ENCODE peak calls at places on chromosomes 1 and 21, in seven cellular contexts. One of them, this sample, is unnamed.

GRCh38 chr1:32801096-32801713 is 16.0 kb downstream of the YARS1 start:
- DNase-seq in GM12892: no peak
- DNase-seq in tibial nerve: no peak
- DNase-seq in H54: peak; percentile 34
- DNase-seq in stomach: no peak
- DNase-seq in uterus: no peak
- DNase-seq in adrenal gland: no peak
- DNase-seq in this sample: no peak

GRCh38 chr1:89198500-89199072 is at the start of gene GBP4:
- DNase-seq in GM12892: no peak
- DNase-seq in tibial nerve: no peak
- DNase-seq in H54: no peak
- DNase-seq in stomach: peak; percentile 42
- DNase-seq in uterus: peak; percentile 41
- DNase-seq in adrenal gland: peak; percentile 29
- DNase-seq in this sample: peak; percentile 19

GRCh38 chr1:91428182-91428798 is 23.7 kb upstream of the HFM1 start:
- DNase-seq in GM12892: no peak
- DNase-seq in tibial nerve: no peak
- DNase-seq in H54: no peak
- DNase-seq in stomach: no peak
- DNase-seq in uterus: no peak
- DNase-seq in adrenal gland: no peak
- DNase-seq in this sample: no peak

GRCh38 chr1:173205146-173206051 is 1.7 kb downstream of the TNFSF4 start:
- DNase-seq in GM12892: no peak
- DNase-seq in tibial nerve: no peak
- DNase-seq in H54: no peak
- DNase-seq in stomach: no peak
- DNase-seq in uterus: peak; percentile 40
- DNase-seq in adrenal gland: peak; percentile 71
- DNase-seq in this sample: no peak

GRCh38 chr21:26587621-26588260 is 14.7 kb upstream of the CYYR1 start:
- DNase-seq in GM12892: no peak
- DNase-seq in tibial nerve: no peak
- DNase-seq in H54: no peak
- DNase-seq in stomach: no peak
- DNase-seq in uterus: no peak
- DNase-seq in adrenal gland: peak; percentile 65
- DNase-seq in this sample: no peak

GRCh38 chr1:43434256-43434655 is 19.5 kb downstream of the HYI start:
- DNase-seq in GM12892: no peak
- DNase-seq in tibial nerve: no peak
- DNase-seq in H54: no peak
- DNase-seq in stomach: no peak
- DNase-seq in uterus: no peak
- DNase-seq in adrenal gland: no peak
- DNase-seq in this sample: no peak

GRCh38 chr1:74623716-74624115 is 49.9 kb downstream of the ERICH3 start:
- DNase-seq in GM12892: no peak
- DNase-seq in tibial nerve: no peak
- DNase-seq in H54: no peak
- DNase-seq in stomach: no peak
- DNase-seq in uterus: no peak
- DNase-seq in adrenal gland: no peak
- DNase-seq in this sample: no peak

GRCh38 chr21:25934130-25934529 is 199.4 kb downstream of the GABPA start:
- DNase-seq in GM12892: no peak
- DNase-seq in tibial nerve: no peak
- DNase-seq in H54: no peak
- DNase-seq in stomach: peak; percentile 31
- DNase-seq in uterus: no peak
- DNase-seq in adrenal gland: no peak
- DNase-seq in this sample: no peak

GRCh38 chr1:20630730-20631129 is 2.5 kb upstream of the PINK1 start:
- DNase-seq in GM12892: no peak
- DNase-seq in tibial nerve: no peak
- DNase-seq in H54: no peak
- DNase-seq in stomach: no peak
- DNase-seq in uterus: no peak
- DNase-seq in adrenal gland: no peak
- DNase-seq in this sample: peak; percentile 52

GRCh38 chr1:109687641-109688499 is at the start of gene GSTM1:
- DNase-seq in GM12892: peak; percentile 59
- DNase-seq in tibial nerve: no peak
- DNase-seq in H54: no peak
- DNase-seq in stomach: peak; percentile 83
- DNase-seq in uterus: no peak
- DNase-seq in adrenal gland: no peak
- DNase-seq in this sample: peak; percentile 84

GRCh38 chr1:9186976-9187375 is 47.6 kb upstream of the H6PD start:
- DNase-seq in GM12892: no peak
- DNase-seq in tibial nerve: no peak
- DNase-seq in H54: no peak
- DNase-seq in stomach: no peak
- DNase-seq in uterus: no peak
- DNase-seq in adrenal gland: no peak
- DNase-seq in this sample: no peak

GRCh38 chr1:119903443-119903835 is 7.1 kb upstream of the ADAM30 start:
- DNase-seq in GM12892: no peak
- DNase-seq in tibial nerve: no peak
- DNase-seq in H54: no peak
- DNase-seq in stomach: no peak
- DNase-seq in uterus: no peak
- DNase-seq in adrenal gland: no peak
- DNase-seq in this sample: no peak

GRCh38 chr1:24112381-24113169 is 640 bp upstream of the MYOM3 start:
- DNase-seq in GM12892: peak; percentile 48
- DNase-seq in tibial nerve: peak; percentile 45
- DNase-seq in H54: peak; percentile 43
- DNase-seq in stomach: peak; percentile 69
- DNase-seq in uterus: peak; percentile 73
- DNase-seq in adrenal gland: peak; percentile 46
- DNase-seq in this sample: peak; percentile 47

GRCh38 chr1:116544588-116545358 is 26.1 kb downstream of the CD58 start:
- DNase-seq in GM12892: no peak
- DNase-seq in tibial nerve: no peak
- DNase-seq in H54: no peak
- DNase-seq in stomach: no peak
- DNase-seq in uterus: no peak
- DNase-seq in adrenal gland: no peak
- DNase-seq in this sample: no peak

GRCh38 chr1:182829285-182829932 is 9.7 kb upstream of the DHX9 start:
- DNase-seq in GM12892: no peak
- DNase-seq in tibial nerve: no peak
- DNase-seq in H54: no peak
- DNase-seq in stomach: no peak
- DNase-seq in uterus: no peak
- DNase-seq in adrenal gland: no peak
- DNase-seq in this sample: no peak

GRCh38 chr1:115476616-115477015 is 138.6 kb upstream of the NGF start:
- DNase-seq in GM12892: no peak
- DNase-seq in tibial nerve: no peak
- DNase-seq in H54: no peak
- DNase-seq in stomach: no peak
- DNase-seq in uterus: no peak
- DNase-seq in adrenal gland: no peak
- DNase-seq in this sample: no peak

GRCh38 chr1:76351655-76352054 is 277.1 kb downstream of the ST6GALNAC3 start:
- DNase-seq in GM12892: no peak
- DNase-seq in tibial nerve: no peak
- DNase-seq in H54: no peak
- DNase-seq in stomach: no peak
- DNase-seq in uterus: no peak
- DNase-seq in adrenal gland: no peak
- DNase-seq in this sample: no peak

GRCh38 chr1:150233359-150234308 is 2.3 kb downstream of the ANP32E start:
- DNase-seq in GM12892: no peak
- DNase-seq in tibial nerve: no peak
- DNase-seq in H54: no peak
- DNase-seq in stomach: no peak
- DNase-seq in uterus: peak; percentile 50
- DNase-seq in adrenal gland: no peak
- DNase-seq in this sample: peak; percentile 53

GRCh38 chr1:19086176-19086875 is 123.7 kb downstream of the UBR4 start:
- DNase-seq in GM12892: no peak
- DNase-seq in tibial nerve: no peak
- DNase-seq in H54: no peak
- DNase-seq in stomach: peak; percentile 82
- DNase-seq in uterus: no peak
- DNase-seq in adrenal gland: no peak
- DNase-seq in this sample: peak; percentile 70

GRCh38 chr1:19089524-19089923 is 120.5 kb downstream of the UBR4 start:
- DNase-seq in GM12892: no peak
- DNase-seq in tibial nerve: no peak
- DNase-seq in H54: no peak
- DNase-seq in stomach: no peak
- DNase-seq in uterus: no peak
- DNase-seq in adrenal gland: no peak
- DNase-seq in this sample: no peak

GRCh38 chr1:19087737-19088594 is 122.1 kb downstream of the UBR4 start:
- DNase-seq in GM12892: no peak
- DNase-seq in tibial nerve: no peak
- DNase-seq in H54: no peak
- DNase-seq in stomach: no peak
- DNase-seq in uterus: no peak
- DNase-seq in adrenal gland: no peak
- DNase-seq in this sample: no peak

GRCh38 chr1:19087017-19087736 is 122.9 kb downstream of the UBR4 start:
- DNase-seq in GM12892: no peak
- DNase-seq in tibial nerve: no peak
- DNase-seq in H54: no peak
- DNase-seq in stomach: no peak
- DNase-seq in uterus: no peak
- DNase-seq in adrenal gland: no peak
- DNase-seq in this sample: no peak

GRCh38 chr1:19088717-19089442 is 121.2 kb downstream of the UBR4 start:
- DNase-seq in GM12892: no peak
- DNase-seq in tibial nerve: no peak
- DNase-seq in H54: no peak
- DNase-seq in stomach: no peak
- DNase-seq in uterus: no peak
- DNase-seq in adrenal gland: no peak
- DNase-seq in this sample: no peak
- TF ChIP-seq POLR2A in GM12892: no peak
- TF ChIP-seq POLR2A in tibial nerve: no peak
- TF ChIP-seq POLR2A in H54: no peak
- TF ChIP-seq POLR2A in stomach: no peak
- TF ChIP-seq POLR2A in uterus: no peak
- TF ChIP-seq POLR2A in adrenal gland: no peak
- TF ChIP-seq POLR2A in this sample: no peak

GRCh38 chr1:165827199-165828102 is at the start of gene UCK2:
- DNase-seq in GM12892: peak; percentile 73
- DNase-seq in tibial nerve: peak; percentile 37
- DNase-seq in H54: peak; percentile 76
- DNase-seq in stomach: peak; percentile 82
- DNase-seq in uterus: peak; percentile 64
- DNase-seq in adrenal gland: peak; percentile 82
- DNase-seq in this sample: peak; percentile 85
- TF ChIP-seq POLR2A in GM12892: peak; percentile 74
- TF ChIP-seq POLR2A in tibial nerve: peak; percentile 27
- TF ChIP-seq POLR2A in H54: peak; percentile 70
- TF ChIP-seq POLR2A in stomach: no peak
- TF ChIP-seq POLR2A in uterus: peak; percentile 32
- TF ChIP-seq POLR2A in adrenal gland: peak; percentile 15
- TF ChIP-seq POLR2A in this sample: peak; percentile 62

GRCh38 chr1:207034208-207034607 is 1.7 kb upstream of the C1orf116 start:
- DNase-seq in GM12892: no peak
- DNase-seq in tibial nerve: no peak
- DNase-seq in H54: no peak
- DNase-seq in stomach: no peak
- DNase-seq in uterus: no peak
- DNase-seq in adrenal gland: no peak
- DNase-seq in this sample: no peak

GRCh38 chr1:207031016-207031415 is 1.5 kb downstream of the C1orf116 start:
- DNase-seq in GM12892: no peak
- DNase-seq in tibial nerve: no peak
- DNase-seq in H54: no peak
- DNase-seq in stomach: no peak
- DNase-seq in uterus: no peak
- DNase-seq in adrenal gland: no peak
- DNase-seq in this sample: no peak

GRCh38 chr1:207031632-207032258 is 811 bp downstream of the C1orf116 start:
- DNase-seq in GM12892: no peak
- DNase-seq in tibial nerve: no peak
- DNase-seq in H54: no peak
- DNase-seq in stomach: peak; percentile 87
- DNase-seq in uterus: no peak
- DNase-seq in adrenal gland: no peak
- DNase-seq in this sample: no peak

GRCh38 chr1:207033302-207033701 is 746 bp upstream of the C1orf116 start:
- DNase-seq in GM12892: no peak
- DNase-seq in tibial nerve: no peak
- DNase-seq in H54: no peak
- DNase-seq in stomach: no peak
- DNase-seq in uterus: no peak
- DNase-seq in adrenal gland: no peak
- DNase-seq in this sample: no peak

GRCh38 chr1:207032528-207033017 is at the start of gene C1orf116:
- DNase-seq in GM12892: no peak
- DNase-seq in tibial nerve: no peak
- DNase-seq in H54: peak; percentile 35
- DNase-seq in stomach: peak; percentile 87
- DNase-seq in uterus: no peak
- DNase-seq in adrenal gland: no peak
- DNase-seq in this sample: peak; percentile 35
- TF ChIP-seq POLR2A in GM12892: no peak
- TF ChIP-seq POLR2A in tibial nerve: no peak
- TF ChIP-seq POLR2A in H54: no peak
- TF ChIP-seq POLR2A in stomach: peak; percentile 86
- TF ChIP-seq POLR2A in uterus: no peak
- TF ChIP-seq POLR2A in adrenal gland: no peak
- TF ChIP-seq POLR2A in this sample: no peak

DNA sequence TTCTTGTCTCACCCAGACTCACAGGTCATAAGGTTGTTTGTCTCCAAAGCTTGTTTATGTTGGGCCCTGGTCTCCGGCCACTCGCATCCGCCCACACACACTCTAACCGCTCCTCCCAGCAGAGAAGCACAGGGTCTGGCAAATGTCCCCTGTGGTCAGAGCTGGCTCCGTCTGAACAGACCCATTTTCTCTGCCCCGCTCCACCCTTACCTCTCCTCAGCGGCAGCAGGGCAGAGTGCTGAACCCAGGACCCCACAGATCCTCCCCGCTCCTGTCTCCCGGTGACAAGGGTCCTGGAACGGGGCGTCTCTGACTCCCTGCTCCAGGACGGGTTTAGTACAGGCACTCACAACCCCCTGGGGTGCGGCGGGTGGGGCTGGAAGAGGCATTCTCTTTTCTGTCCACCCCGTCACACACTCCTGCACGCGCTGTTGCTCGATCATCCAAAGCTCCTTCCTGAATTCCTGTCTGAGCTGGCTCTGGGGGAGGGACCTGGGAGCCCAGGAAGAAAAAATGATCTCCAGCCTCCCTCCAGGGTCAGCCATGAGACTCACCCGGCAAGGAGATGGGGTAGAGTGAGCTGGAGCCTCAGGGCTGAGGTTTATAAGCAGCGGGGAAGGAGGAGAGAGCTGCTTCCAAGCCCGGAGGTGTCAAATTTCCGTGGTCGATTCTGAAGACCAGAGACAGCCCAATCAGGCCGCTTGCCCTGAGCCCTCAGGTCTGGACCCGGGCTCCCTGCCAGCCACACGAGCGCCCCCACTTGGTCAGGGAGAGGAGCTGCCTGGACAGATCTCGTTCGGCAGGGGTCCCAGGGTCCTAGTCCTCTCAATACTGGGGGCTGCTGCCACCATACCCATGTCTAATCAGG is at the start of gene S100A13:
- DNase-seq in GM12892: peak; percentile 76
- DNase-seq in tibial nerve: peak; percentile 65
- DNase-seq in H54: peak; percentile 89
- DNase-seq in stomach: peak; percentile 69
- DNase-seq in uterus: peak; percentile 80
- DNase-seq in adrenal gland: peak; percentile 86
- DNase-seq in this sample: peak; percentile 77
- TF ChIP-seq POLR2A in GM12892: peak; percentile 42
- TF ChIP-seq POLR2A in tibial nerve: peak; percentile 60
- TF ChIP-seq POLR2A in H54: peak; percentile 80
- TF ChIP-seq POLR2A in stomach: no peak
- TF ChIP-seq POLR2A in uterus: peak; percentile 38
- TF ChIP-seq POLR2A in adrenal gland: no peak
- TF ChIP-seq POLR2A in this sample: no peak